ENCODE peak calls at places on chromosome 2, in seven cellular contexts. M is brain microvascular endothelial cell; I is cardiac fibroblast; E is HEK293T; U is spleen; K is HFF-Myc; R is CD4-positive, CD25-positive, alpha-beta regulatory T cell. G is an unnamed sample.
A peak's percentile ranks its signal among the peaks of the same experiment; 100 is the strongest.

GRCh38 chr2:201807452-201807980 is 1.2 kb downstream of the CDK15 start:
- DNase-seq in I (peak; percentile 76), M (peak; percentile 54), R (no peak), E (peak; percentile 53), K (no peak), U (no peak), G (no peak)

GRCh38 chr2:85902496-85902895 is 13.7 kb upstream of the ST3GAL5 start:
- DNase-seq in R (no peak), U (no peak), E (no peak), K (no peak), I (no peak), M (peak; percentile 57), G (no peak)

GRCh38 chr2:216516730-216517350 is 18.2 kb downstream of the RPL37A start:
- DNase-seq in I (peak; percentile 72), E (peak; percentile 48), R (peak; percentile 45), M (no peak), U (no peak), K (no peak), G (no peak)

GRCh38 chr2:166572958-166573357 is 78.9 kb upstream of the SCN7A start:
- DNase-seq in U (no peak), R (no peak), I (no peak), K (no peak), M (no peak), E (no peak), G (no peak)

GRCh38 chr2:53403836-53404413 is 363.7 kb upstream of the CHAC2 start:
- DNase-seq in I (peak; percentile 11), M (peak; percentile 70), R (no peak), E (no peak), K (no peak), U (no peak), G (no peak)

GRCh38 chr2:154758871-154759270 is 60.4 kb downstream of the KCNJ3 start:
- DNase-seq in E (no peak), I (no peak), K (no peak), U (no peak), R (no peak), M (no peak), G (no peak)

GRCh38 chr2:179543361-179543901 is 278.8 kb upstream of the SESTD1 start:
- DNase-seq in U (no peak), E (no peak), I (no peak), M (no peak), R (no peak), K (no peak), G (no peak)

GRCh38 chr2:101223814-101224231 is 28.9 kb upstream of the CNOT11 start:
- DNase-seq in R (peak; percentile 89), K (peak; percentile 63), I (no peak), E (no peak), M (no peak), U (no peak), G (no peak)

GRCh38 chr2:239669899-239670460 is 269.2 kb upstream of the HDAC4 start:
- DNase-seq in M (no peak), U (no peak), R (no peak), I (no peak), E (no peak), K (no peak), G (peak; percentile 68)